ENCODE peak calls at places on chromosomes 16 and 17, in six cellular contexts. N is colonic mucosa, X is B cell, H is activated B cell treated with CpG ODN at 0.5 μM for 24 hours, D is HFF-Myc, V is lower lobe of right lung. Q is an unnamed sample.

GRCh38 chr16:63776034-63776433 is 1345.8 kb downstream of the CDH11 start:
- DNase-seq in N (no peak), X (no peak), H (no peak), D (no peak), V (no peak), Q (no peak)

GRCh38 chr17:66667491-66668030 is 167.4 kb upstream of the CACNG5 start:
- DNase-seq in N (no peak), X (no peak), H (no peak), D (no peak), V (no peak), Q (peak; percentile 33)

GRCh38 chr16:9441021-9441420 is 349.6 kb downstream of the HAPSTR1 start:
- DNase-seq in N (peak; percentile 42), X (no peak), H (no peak), D (no peak), V (no peak), Q (no peak)

GRCh38 chr16:3183445-3184139 is 4.4 kb upstream of the OR1F1 start:
- DNase-seq in N (no peak), X (peak; percentile 33), H (no peak), D (no peak), V (no peak), Q (no peak)

GRCh38 chr17:77832180-77832560 is 126.3 kb upstream of the TNRC6C start:
- DNase-seq in N (no peak), X (no peak), H (no peak), D (no peak), V (peak; percentile 10), Q (no peak)

GRCh38 chr17:31197991-31198390 is 99.0 kb downstream of the OMG start:
- DNase-seq in N (no peak), X (no peak), H (no peak), D (no peak), V (no peak), Q (no peak)

GRCh38 chr17:31216053-31216751 is 80.8 kb downstream of the OMG start:
- DNase-seq in N (no peak), X (peak; percentile 46), H (no peak), D (peak; percentile 52), V (no peak), Q (peak; percentile 25)

GRCh38 chr16:75477680-75478473 is 13.4 kb upstream of the TMEM170A start:
- DNase-seq in N (no peak), X (no peak), H (no peak), D (no peak), V (no peak), Q (no peak)

GRCh38 chr17:79786930-79787643 is 9.1 kb downstream of the CBX2 start:
- DNase-seq in N (no peak), X (no peak), H (no peak), D (no peak), V (peak; percentile 28), Q (no peak)

GRCh38 chr17:79784353-79785016 is 6.5 kb downstream of the CBX2 start:
- DNase-seq in N (no peak), X (no peak), H (no peak), D (no peak), V (peak; percentile 43), Q (no peak)

GRCh38 chr17:79783891-79784290 is 5.9 kb downstream of the CBX2 start:
- DNase-seq in N (no peak), X (no peak), H (no peak), D (no peak), V (peak; percentile 39), Q (no peak)

GRCh38 chr17:79785017-79785899 is 7.3 kb downstream of the CBX2 start:
- DNase-seq in N (no peak), X (no peak), H (no peak), D (no peak), V (peak; percentile 40), Q (no peak)

GRCh38 chr17:79785900-79786810 is 8.2 kb downstream of the CBX2 start:
- DNase-seq in N (no peak), X (no peak), H (no peak), D (no peak), V (peak; percentile 24), Q (no peak)
- TF ChIP-seq CTCF in N (no peak), X (no peak), H (no peak), D (no peak), V (no peak), Q (no peak)

GRCh38 chr16:24165273-24165672 is 90.9 kb upstream of the CACNG3 start:
- DNase-seq in N (no peak), X (no peak), H (no peak), D (no peak), V (no peak), Q (no peak)
- TF ChIP-seq CTCF in N (no peak), X (no peak), H (no peak), D (no peak), V (no peak), Q (no peak)

GRCh38 chr17:65088621-65089385 is 32.3 kb upstream of the GNA13 start:
- DNase-seq in N (no peak), X (no peak), H (no peak), D (no peak), V (no peak), Q (no peak)

GRCh38 chr17:65092262-65092661 is 35.7 kb upstream of the GNA13 start:
- DNase-seq in N (no peak), X (no peak), H (no peak), D (no peak), V (no peak), Q (no peak)

GRCh38 chr17:65097110-65097509 is 40.1 kb upstream of the RGS9 start:
- DNase-seq in N (no peak), X (no peak), H (no peak), D (no peak), V (no peak), Q (no peak)

GRCh38 chr17:65095465-65095864 is 38.9 kb upstream of the GNA13 start:
- DNase-seq in N (no peak), X (no peak), H (no peak), D (no peak), V (no peak), Q (no peak)

GRCh38 chr17:65093930-65094329 is 37.4 kb upstream of the GNA13 start:
- DNase-seq in N (no peak), X (no peak), H (no peak), D (no peak), V (no peak), Q (no peak)
- TF ChIP-seq CTCF in N (no peak), X (no peak), H (no peak), D (peak; percentile 30), V (no peak), Q (no peak)

DNA sequence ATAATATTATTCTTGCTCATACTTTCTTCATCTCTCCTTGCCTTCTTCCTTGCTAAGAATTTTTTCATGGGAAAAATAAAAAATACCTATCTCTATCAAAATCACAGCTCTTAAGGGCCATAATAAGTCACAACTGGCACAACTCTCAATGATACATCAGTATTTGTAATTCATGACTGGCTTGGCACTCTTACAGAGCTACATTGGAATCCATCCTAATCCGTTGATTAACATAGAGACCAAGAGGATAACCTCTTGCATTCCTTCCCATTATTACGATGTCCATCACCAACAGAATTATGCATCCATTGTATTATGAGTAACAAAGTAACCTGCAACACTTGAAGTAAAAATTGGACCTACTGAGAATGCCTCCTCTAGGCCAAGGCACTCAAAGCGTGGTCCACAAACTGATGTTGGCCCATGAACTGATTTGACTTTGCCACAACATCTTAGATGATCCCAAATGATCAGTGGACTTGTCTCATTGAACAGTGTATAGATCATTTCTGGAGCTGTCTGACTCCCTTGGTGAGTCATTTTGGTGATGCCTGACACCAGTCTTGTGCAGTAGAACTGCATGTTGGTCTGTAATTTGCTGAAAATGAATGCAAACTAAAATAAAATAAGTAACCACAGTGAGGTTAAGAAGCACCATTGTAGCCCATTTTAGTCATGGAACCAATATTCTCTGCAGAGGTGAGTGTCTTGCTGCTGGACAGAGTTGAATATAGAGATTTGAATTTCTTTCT is 163.2 kb downstream of the AXIN2 start:
- DNase-seq in N (no peak), X (no peak), H (no peak), D (no peak), V (no peak), Q (no peak)
- TF ChIP-seq CTCF in N (no peak), X (no peak), H (no peak), D (no peak), V (no peak), Q (no peak)

GRCh38 chr17:43170766-43171681 is at the start of gene NBR1:
- DNase-seq in N (peak; percentile 99), X (peak; percentile 96), H (peak; percentile 86), D (peak; percentile 95), V (peak; percentile 92), Q (peak; percentile 94)
- TF ChIP-seq CTCF in N (no peak), X (no peak), H (no peak), D (peak; percentile 4), V (peak; percentile 22), Q (peak; percentile 35)

GRCh38 chr16:68084504-68085258 is 489 bp upstream of the NFATC3 start:
- DNase-seq in N (peak; percentile 90), X (peak; percentile 92), H (peak; percentile 89), D (peak; percentile 81), V (peak; percentile 95), Q (peak; percentile 87)
- TF ChIP-seq CTCF in N (no peak), X (peak; percentile 29), H (no peak), D (no peak), V (peak; percentile 34), Q (peak; percentile 29)

Q was measured in GM13977.